ENCODE peak calls at places on chromosomes 11 and 22, in five cellular contexts. K is neuronal stem cell, S is MM.1S, J is sigmoid colon, I is heart right ventricle. L is an unnamed sample.

GRCh38 chr11:117693344-117693743 is 103.7 kb downstream of the DSCAML1 start:
- DNase-seq in K (no peak), S (no peak), J (no peak), I (no peak), L (no peak)

GRCh38 chr11:4453118-4453517 is 4.0 kb downstream of the OR52K2 start:
- DNase-seq in K (no peak), S (no peak), J (no peak), I (no peak), L (no peak)

GRCh38 chr11:697028-697491 is 1.4 kb downstream of the TMEM80 start:
- DNase-seq in K (no peak), S (no peak), J (no peak), I (no peak), L (no peak)

GRCh38 chr22:26743149-26743548 is 85.8 kb downstream of the MIAT start:
- DNase-seq in K (no peak), S (no peak), J (no peak), I (no peak), L (no peak)

GRCh38 chr11:123180166-123180565 is 14.9 kb downstream of the CLMP start:
- DNase-seq in K (no peak), S (no peak), J (no peak), I (no peak), L (no peak)

GRCh38 chr11:75273331-75273988 is 32.9 kb downstream of the TPBGL start:
- DNase-seq in K (no peak), S (no peak), J (peak; percentile 56), I (no peak), L (no peak)

GRCh38 chr11:119903821-119904220 is 174.8 kb upstream of the NECTIN1 start:
- DNase-seq in K (no peak), S (no peak), J (no peak), I (no peak), L (no peak)

GRCh38 chr22:47659467-47660302 is 897.2 kb downstream of the TBC1D22A start:
- DNase-seq in K (no peak), S (no peak), J (no peak), I (no peak), L (no peak)

GRCh38 chr11:2088284-2088683 is 50.9 kb downstream of the IGF2 start:
- DNase-seq in K (no peak), S (no peak), J (peak; percentile 4), I (no peak), L (no peak)

GRCh38 chr11:499201-500076 is 7.6 kb downstream of the RNH1 start:
- DNase-seq in K (no peak), S (no peak), J (no peak), I (no peak), L (no peak)

GRCh38 chr11:28581286-28582242 is 473.4 kb downstream of the METTL15 start:
- DNase-seq in K (no peak), S (no peak), J (no peak), I (no peak), L (no peak)

GRCh38 chr11:61971177-61972111 is 4.0 kb upstream of the FTH1 start:
- DNase-seq in K (peak; percentile 62), S (peak; percentile 21), J (peak; percentile 100), I (peak; percentile 99), L (no peak)
- H3K4me1 ChIP-seq in K (peaks cover 16% of the 10 kb centered on the region), S (peaks cover 11% of the 10 kb centered on the region), J (peaks cover 62% of the 10 kb centered on the region), I (peaks cover 79% of the 10 kb centered on the region), L (peaks cover 18% of the 10 kb centered on the region)

DNA sequence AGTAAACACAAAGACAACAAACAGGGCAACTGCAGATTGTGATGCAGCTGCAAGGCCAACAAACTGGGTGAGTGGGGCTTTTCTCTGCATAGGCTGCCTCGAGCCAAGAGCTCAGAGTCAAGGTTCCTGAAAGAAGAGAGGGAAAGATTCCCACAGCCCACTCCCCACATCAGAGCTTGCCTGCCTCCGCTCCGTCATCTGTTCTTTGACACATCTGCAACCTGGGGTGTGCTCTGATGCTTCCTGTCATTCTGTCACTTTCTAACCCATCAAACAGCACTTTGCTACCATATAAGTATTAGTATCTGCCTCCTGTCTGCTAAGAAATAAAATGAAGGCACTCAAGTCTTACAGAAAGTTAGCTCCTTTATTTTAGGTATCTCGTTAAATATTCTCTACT is 46.9 kb downstream of the C22orf31 start:
- DNase-seq in K (no peak), S (no peak), J (no peak), I (no peak), L (no peak)
- H3K27ac ChIP-seq in K (no peak overlapping the region), S (no peak overlapping the region), J (no peak overlapping the region), I (no peak overlapping the region), L (no peak overlapping the region)

GRCh38 chr22:39355080-39355479 is 5.3 kb downstream of the SYNGR1 start:
- DNase-seq in K (no peak), S (no peak), J (no peak), I (no peak), L (no peak)
- H3K4me1 ChIP-seq in K (peaks cover 8% of the 10 kb centered on the region), S (no peaks in the 10 kb centered on the region), J (peaks cover 13% of the 10 kb centered on the region), I (peaks cover 16% of the 10 kb centered on the region), L (no peaks in the 10 kb centered on the region)

DNA sequence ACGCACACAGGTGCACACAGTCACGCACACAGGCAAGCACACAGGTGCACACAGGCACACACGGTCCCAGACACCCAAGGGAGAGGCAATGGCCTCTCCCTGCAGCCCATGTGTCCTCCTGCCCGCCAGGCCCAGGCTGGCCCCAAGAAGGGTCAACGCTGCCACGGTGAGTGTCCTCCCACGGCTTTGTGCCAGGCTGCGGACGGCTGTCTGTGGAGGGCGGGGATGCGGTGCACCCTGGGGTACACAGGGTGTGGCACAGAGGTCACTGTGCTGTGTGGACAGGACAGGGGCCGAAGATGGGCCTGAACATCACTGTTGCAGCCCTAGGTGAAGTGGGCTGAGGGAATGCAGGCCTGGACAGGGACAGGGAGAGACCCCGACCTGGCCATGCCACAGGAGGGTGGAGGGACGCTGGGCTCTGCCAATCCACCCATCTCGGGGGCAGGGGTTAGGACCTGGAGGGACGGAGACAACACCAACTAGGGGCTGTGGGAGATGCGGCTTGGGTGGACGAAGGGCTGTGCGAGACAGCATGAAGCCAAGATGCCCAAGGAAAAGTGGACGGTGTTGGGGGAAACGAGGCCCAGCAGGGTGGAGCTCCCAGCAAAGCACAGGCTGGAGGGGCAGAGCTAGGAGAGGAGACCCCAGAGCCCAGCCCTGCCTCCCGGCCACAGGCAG is 523.8 kb downstream of the BRD1 start:
- DNase-seq in K (no peak), S (no peak), J (peak; percentile 53), I (no peak), L (no peak)
- H3K27ac ChIP-seq in K (no peak overlapping the region), S (no peak overlapping the region), J (no peak overlapping the region), I (no peak overlapping the region), L (no peak overlapping the region)

DNA sequence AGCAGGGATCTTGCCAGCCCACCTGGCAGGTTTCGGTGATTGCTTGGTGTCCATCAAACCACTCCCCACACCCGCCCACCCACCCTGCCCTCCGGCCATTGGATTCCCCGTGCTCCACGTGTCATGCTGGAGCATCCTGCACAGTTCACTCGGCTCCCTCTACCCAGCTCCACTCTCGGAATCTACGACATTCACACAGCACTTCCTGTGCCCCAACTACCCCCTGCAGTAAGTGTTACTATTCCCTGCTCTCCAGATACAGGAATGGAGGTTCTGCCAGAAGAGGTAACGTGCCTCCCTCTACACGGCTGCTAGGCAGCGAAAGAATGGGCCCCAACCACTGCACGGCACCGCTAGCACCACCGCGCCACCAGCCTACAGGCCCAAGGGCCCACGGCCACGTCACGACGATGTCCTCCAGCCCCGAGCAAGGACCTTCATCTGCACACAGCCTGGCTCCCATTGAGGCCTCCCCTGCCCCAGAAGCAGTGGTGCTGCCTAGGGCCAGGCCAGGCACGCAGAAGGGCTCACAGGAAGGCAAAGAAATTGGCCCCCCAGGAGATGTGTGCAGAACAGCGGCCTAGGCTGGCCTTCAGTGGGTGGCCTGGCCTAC is 27.6 kb downstream of the WNT7B start:
- DNase-seq in K (no peak), S (no peak), J (no peak), I (no peak), L (no peak)
- H3K4me1 ChIP-seq in K (peaks cover 3% of the 10 kb centered on the region), S (no peaks in the 10 kb centered on the region), J (no peaks in the 10 kb centered on the region), I (no peaks in the 10 kb centered on the region), L (no peaks in the 10 kb centered on the region)

GRCh38 chr11:43830928-43831440 is 49.6 kb upstream of the ALKBH3 start:
- DNase-seq in K (peak; percentile 24), S (no peak), J (no peak), I (no peak), L (peak; percentile 48)
- H3K27ac ChIP-seq in K (peak overlapping the region; percentile 58), S (no peak overlapping the region), J (peak overlapping the region; percentile 79), I (no peak overlapping the region), L (no peak overlapping the region)

GRCh38 chr11:35232961-35233360 is 94.0 kb downstream of the CD44 start:
- DNase-seq in K (no peak), S (no peak), J (no peak), I (no peak), L (no peak)

GRCh38 chr11:35235498-35235897 is 96.5 kb downstream of the CD44 start:
- DNase-seq in K (no peak), S (no peak), J (no peak), I (no peak), L (no peak)

GRCh38 chr11:35235944-35236666 is 97.1 kb downstream of the CD44 start:
- DNase-seq in K (no peak), S (no peak), J (no peak), I (no peak), L (no peak)

GRCh38 chr11:35236667-35237003 is 97.7 kb downstream of the CD44 start:
- DNase-seq in K (no peak), S (no peak), J (no peak), I (no peak), L (no peak)

GRCh38 chr11:35234836-35235235 is 95.9 kb downstream of the CD44 start:
- DNase-seq in K (no peak), S (no peak), J (no peak), I (no peak), L (no peak)
- H3K4me1 ChIP-seq in K (no peaks in the 10 kb centered on the region), S (peaks cover 12% of the 10 kb centered on the region), J (peaks cover 13% of the 10 kb centered on the region), I (peaks cover 11% of the 10 kb centered on the region), L (peaks cover 27% of the 10 kb centered on the region)